ENCODE peak calls at places on chromosome 18, in seven cellular contexts. One of them, this sample, is unnamed.

GRCh38 chr18:44876749-44877148 is 196.1 kb downstream of the SETBP1 start:
- DNase-seq in choroid plexus epithelial cell: no peak
- DNase-seq in hepatocyte: no peak
- DNase-seq in mesothelial cell of epicardium: no peak
- DNase-seq in GM20000: no peak
- DNase-seq in bronchial epithelial cell: no peak
- DNase-seq in brain microvascular endothelial cell: no peak
- DNase-seq in this sample: no peak

GRCh38 chr18:78376036-78376435 is 603.6 kb upstream of the SALL3 start:
- DNase-seq in choroid plexus epithelial cell: no peak
- DNase-seq in hepatocyte: no peak
- DNase-seq in mesothelial cell of epicardium: no peak
- DNase-seq in GM20000: no peak
- DNase-seq in bronchial epithelial cell: no peak
- DNase-seq in brain microvascular endothelial cell: no peak
- DNase-seq in this sample: no peak

GRCh38 chr18:76668119-76668518 is 154.2 kb upstream of the ZNF236 start:
- DNase-seq in choroid plexus epithelial cell: no peak
- DNase-seq in hepatocyte: no peak
- DNase-seq in mesothelial cell of epicardium: no peak
- DNase-seq in GM20000: no peak
- DNase-seq in bronchial epithelial cell: no peak
- DNase-seq in brain microvascular endothelial cell: no peak
- DNase-seq in this sample: no peak

GRCh38 chr18:907171-907879 is 2.7 kb downstream of the ADCYAP1 start:
- DNase-seq in choroid plexus epithelial cell: no peak
- DNase-seq in hepatocyte: peak
- DNase-seq in mesothelial cell of epicardium: peak
- DNase-seq in GM20000: peak
- DNase-seq in bronchial epithelial cell: no peak
- DNase-seq in brain microvascular endothelial cell: no peak
- DNase-seq in this sample: no peak

GRCh38 chr18:5527603-5528002 is 16.2 kb downstream of the EPB41L3 start:
- DNase-seq in choroid plexus epithelial cell: peak
- DNase-seq in hepatocyte: peak
- DNase-seq in mesothelial cell of epicardium: no peak
- DNase-seq in GM20000: no peak
- DNase-seq in bronchial epithelial cell: no peak
- DNase-seq in brain microvascular endothelial cell: peak
- DNase-seq in this sample: no peak

GRCh38 chr18:5943514-5943913 is 48.2 kb upstream of the TMEM200C start:
- DNase-seq in choroid plexus epithelial cell: peak
- DNase-seq in hepatocyte: no peak
- DNase-seq in mesothelial cell of epicardium: peak
- DNase-seq in GM20000: no peak
- DNase-seq in bronchial epithelial cell: no peak
- DNase-seq in brain microvascular endothelial cell: peak
- DNase-seq in this sample: no peak

GRCh38 chr18:677951-678363 is 20.5 kb downstream of the TYMS start:
- DNase-seq in choroid plexus epithelial cell: no peak
- DNase-seq in hepatocyte: no peak
- DNase-seq in mesothelial cell of epicardium: no peak
- DNase-seq in GM20000: no peak
- DNase-seq in bronchial epithelial cell: no peak
- DNase-seq in brain microvascular endothelial cell: no peak
- DNase-seq in this sample: no peak

GRCh38 chr18:72086421-72086820 is 457.7 kb downstream of the CBLN2 start:
- DNase-seq in choroid plexus epithelial cell: peak
- DNase-seq in hepatocyte: peak
- DNase-seq in mesothelial cell of epicardium: no peak
- DNase-seq in GM20000: no peak
- DNase-seq in bronchial epithelial cell: peak
- DNase-seq in brain microvascular endothelial cell: no peak
- DNase-seq in this sample: no peak

GRCh38 chr18:35118641-35119040 is 77.4 kb downstream of the MAPRE2 start:
- DNase-seq in choroid plexus epithelial cell: no peak
- DNase-seq in hepatocyte: no peak
- DNase-seq in mesothelial cell of epicardium: no peak
- DNase-seq in GM20000: no peak
- DNase-seq in bronchial epithelial cell: no peak
- DNase-seq in brain microvascular endothelial cell: no peak
- DNase-seq in this sample: no peak

GRCh38 chr18:10942998-10943397 is 206.4 kb downstream of the PIEZO2 start:
- DNase-seq in choroid plexus epithelial cell: no peak
- DNase-seq in hepatocyte: no peak
- DNase-seq in mesothelial cell of epicardium: no peak
- DNase-seq in GM20000: no peak
- DNase-seq in bronchial epithelial cell: no peak
- DNase-seq in brain microvascular endothelial cell: no peak
- DNase-seq in this sample: no peak

GRCh38 chr18:68992719-68993482 is 195.0 kb downstream of the CCDC102B start:
- DNase-seq in choroid plexus epithelial cell: no peak
- DNase-seq in hepatocyte: no peak
- DNase-seq in mesothelial cell of epicardium: no peak
- DNase-seq in GM20000: no peak
- DNase-seq in bronchial epithelial cell: no peak
- DNase-seq in brain microvascular endothelial cell: no peak
- DNase-seq in this sample: no peak

GRCh38 chr18:63887424-63887823 is at the start of gene SERPINB2:
- DNase-seq in choroid plexus epithelial cell: no peak
- DNase-seq in hepatocyte: no peak
- DNase-seq in mesothelial cell of epicardium: no peak
- DNase-seq in GM20000: peak
- DNase-seq in bronchial epithelial cell: peak
- DNase-seq in brain microvascular endothelial cell: peak
- DNase-seq in this sample: no peak

GRCh38 chr18:2981212-2981728 is 31.7 kb downstream of the LPIN2 start:
- DNase-seq in choroid plexus epithelial cell: peak
- DNase-seq in hepatocyte: peak
- DNase-seq in mesothelial cell of epicardium: no peak
- DNase-seq in GM20000: no peak
- DNase-seq in bronchial epithelial cell: peak
- DNase-seq in brain microvascular endothelial cell: peak
- DNase-seq in this sample: no peak

GRCh38 chr18:62937065-62937464 is 221.7 kb downstream of the PHLPP1 start:
- DNase-seq in choroid plexus epithelial cell: peak
- DNase-seq in hepatocyte: no peak
- DNase-seq in mesothelial cell of epicardium: no peak
- DNase-seq in GM20000: no peak
- DNase-seq in bronchial epithelial cell: peak
- DNase-seq in brain microvascular endothelial cell: peak
- DNase-seq in this sample: no peak

GRCh38 chr18:41372266-41372665 is 582.8 kb upstream of the PIK3C3 start:
- DNase-seq in choroid plexus epithelial cell: no peak
- DNase-seq in hepatocyte: no peak
- DNase-seq in mesothelial cell of epicardium: no peak
- DNase-seq in GM20000: no peak
- DNase-seq in bronchial epithelial cell: no peak
- DNase-seq in brain microvascular endothelial cell: no peak
- DNase-seq in this sample: no peak

GRCh38 chr18:52459890-52460289 is 119.9 kb downstream of the DCC start:
- DNase-seq in choroid plexus epithelial cell: no peak
- DNase-seq in hepatocyte: no peak
- DNase-seq in mesothelial cell of epicardium: no peak
- DNase-seq in GM20000: no peak
- DNase-seq in bronchial epithelial cell: no peak
- DNase-seq in brain microvascular endothelial cell: no peak
- DNase-seq in this sample: no peak

GRCh38 chr18:50817898-50818250 is 1.9 kb downstream of the MRO start:
- DNase-seq in choroid plexus epithelial cell: peak
- DNase-seq in hepatocyte: no peak
- DNase-seq in mesothelial cell of epicardium: no peak
- DNase-seq in GM20000: no peak
- DNase-seq in bronchial epithelial cell: no peak
- DNase-seq in brain microvascular endothelial cell: no peak
- DNase-seq in this sample: no peak

GRCh38 chr18:26540041-26540628 is 8.2 kb downstream of the KCTD1 start:
- DNase-seq in choroid plexus epithelial cell: no peak
- DNase-seq in hepatocyte: no peak
- DNase-seq in mesothelial cell of epicardium: no peak
- DNase-seq in GM20000: no peak
- DNase-seq in bronchial epithelial cell: peak
- DNase-seq in brain microvascular endothelial cell: no peak
- DNase-seq in this sample: no peak

GRCh38 chr18:8367217-8367988 is 241.8 kb upstream of the RAB12 start:
- DNase-seq in choroid plexus epithelial cell: peak
- DNase-seq in hepatocyte: peak
- DNase-seq in mesothelial cell of epicardium: peak
- DNase-seq in GM20000: peak
- DNase-seq in bronchial epithelial cell: peak
- DNase-seq in brain microvascular endothelial cell: no peak
- DNase-seq in this sample: peak

GRCh38 chr18:22219568-22220355 is 50.4 kb downstream of the GATA6 start:
- DNase-seq in choroid plexus epithelial cell: no peak
- DNase-seq in hepatocyte: no peak
- DNase-seq in mesothelial cell of epicardium: no peak
- DNase-seq in GM20000: no peak
- DNase-seq in bronchial epithelial cell: no peak
- DNase-seq in brain microvascular endothelial cell: no peak
- DNase-seq in this sample: no peak

DNA sequence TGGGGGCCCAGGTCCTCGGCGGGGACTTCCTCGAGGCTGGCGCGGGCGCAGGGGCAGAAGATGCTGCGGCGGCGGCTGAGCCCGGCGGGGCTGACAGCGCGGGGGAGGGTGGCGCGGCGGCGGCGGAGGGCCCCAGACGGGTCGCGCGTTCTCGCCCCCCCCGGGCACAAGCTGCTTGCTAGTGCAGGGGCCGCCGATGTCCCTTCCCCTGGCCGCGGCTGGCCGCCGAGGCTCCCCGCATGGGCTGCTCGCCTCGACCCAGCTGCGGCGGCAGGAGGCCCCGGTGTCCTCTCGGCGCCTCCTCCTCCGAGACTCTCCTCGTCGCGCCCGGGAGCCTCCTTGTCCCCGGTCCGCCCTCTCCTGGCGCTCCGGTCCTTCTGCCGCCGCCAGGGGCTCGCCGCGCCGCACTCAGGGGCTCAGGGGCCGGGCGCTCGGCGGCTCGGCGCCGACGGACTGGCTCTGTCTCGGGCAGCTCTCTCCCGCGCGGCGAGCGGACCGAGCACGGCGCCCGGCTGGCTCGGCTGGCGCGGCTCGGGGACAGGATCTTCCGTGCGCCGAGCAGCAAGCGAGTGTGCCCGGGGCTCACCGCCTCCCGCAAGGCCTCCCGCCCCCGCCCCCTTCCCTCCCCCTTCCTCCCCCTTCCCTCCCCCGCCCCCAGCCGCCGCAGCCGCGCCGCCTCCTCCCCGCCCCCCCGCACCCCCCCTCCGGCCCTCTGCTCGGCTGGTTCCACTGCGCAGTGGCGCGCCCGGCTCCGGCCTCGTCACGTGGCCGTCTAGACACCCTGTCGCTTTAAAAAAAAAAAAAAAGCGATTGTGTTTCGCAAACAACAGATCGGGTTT is 902 bp upstream of the SMAD7 start:
- DNase-seq in choroid plexus epithelial cell: peak
- DNase-seq in hepatocyte: peak
- DNase-seq in mesothelial cell of epicardium: peak
- DNase-seq in GM20000: peak
- DNase-seq in bronchial epithelial cell: peak
- DNase-seq in brain microvascular endothelial cell: peak
- DNase-seq in this sample: no peak
- TF ChIP-seq CTCF in choroid plexus epithelial cell: no peak
- TF ChIP-seq CTCF in hepatocyte: peak
- TF ChIP-seq CTCF in mesothelial cell of epicardium: peak
- TF ChIP-seq CTCF in GM20000: no peak
- TF ChIP-seq CTCF in bronchial epithelial cell: peak
- TF ChIP-seq CTCF in brain microvascular endothelial cell: no peak
- TF ChIP-seq CTCF in this sample: peak

DNA sequence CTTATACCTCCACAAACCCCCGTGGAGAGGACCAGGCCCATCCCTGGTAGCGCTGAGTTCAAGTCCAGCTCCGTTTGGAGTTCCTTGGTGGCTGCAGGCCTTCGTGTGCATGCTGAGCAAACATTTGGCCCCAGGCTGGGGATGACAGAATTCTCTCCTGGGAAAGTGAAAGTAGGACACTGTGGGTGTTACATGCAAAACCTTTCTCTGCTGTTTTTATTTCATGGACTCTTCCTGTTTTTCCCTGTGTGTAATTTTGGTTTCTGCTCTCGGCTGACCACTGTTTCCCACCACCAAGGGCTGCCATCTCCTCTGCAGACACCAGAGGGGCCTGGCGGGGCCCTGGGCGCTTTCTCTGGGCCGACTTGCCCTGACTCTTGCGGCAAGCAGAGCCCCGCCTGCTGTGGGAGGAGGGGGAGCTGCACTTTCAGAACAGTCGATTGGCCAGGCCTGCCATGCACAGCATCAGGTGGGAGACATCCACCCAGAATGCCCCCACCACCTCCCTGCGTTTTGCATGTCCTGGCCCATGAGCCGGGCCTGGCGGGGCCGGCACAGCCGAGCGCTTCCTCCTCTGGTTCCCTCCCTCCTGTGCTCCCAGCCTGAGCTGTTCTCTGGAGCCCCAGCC is 102.4 kb downstream of the CABLES1 start:
- DNase-seq in choroid plexus epithelial cell: peak
- DNase-seq in hepatocyte: no peak
- DNase-seq in mesothelial cell of epicardium: no peak
- DNase-seq in GM20000: peak
- DNase-seq in bronchial epithelial cell: peak
- DNase-seq in brain microvascular endothelial cell: peak
- DNase-seq in this sample: no peak
- TF ChIP-seq CTCF in choroid plexus epithelial cell: peak
- TF ChIP-seq CTCF in hepatocyte: no peak
- TF ChIP-seq CTCF in mesothelial cell of epicardium: no peak
- TF ChIP-seq CTCF in GM20000: peak
- TF ChIP-seq CTCF in bronchial epithelial cell: peak
- TF ChIP-seq CTCF in brain microvascular endothelial cell: peak
- TF ChIP-seq CTCF in this sample: peak

GRCh38 chr18:38940475-38940862 is 1374.9 kb upstream of the CELF4 start:
- DNase-seq in choroid plexus epithelial cell: no peak
- DNase-seq in hepatocyte: no peak
- DNase-seq in mesothelial cell of epicardium: no peak
- DNase-seq in GM20000: no peak
- DNase-seq in bronchial epithelial cell: no peak
- DNase-seq in brain microvascular endothelial cell: no peak
- DNase-seq in this sample: no peak
- TF ChIP-seq CTCF in choroid plexus epithelial cell: no peak
- TF ChIP-seq CTCF in hepatocyte: no peak
- TF ChIP-seq CTCF in mesothelial cell of epicardium: no peak
- TF ChIP-seq CTCF in GM20000: no peak
- TF ChIP-seq CTCF in bronchial epithelial cell: no peak
- TF ChIP-seq CTCF in brain microvascular endothelial cell: no peak
- TF ChIP-seq CTCF in this sample: no peak

DNA sequence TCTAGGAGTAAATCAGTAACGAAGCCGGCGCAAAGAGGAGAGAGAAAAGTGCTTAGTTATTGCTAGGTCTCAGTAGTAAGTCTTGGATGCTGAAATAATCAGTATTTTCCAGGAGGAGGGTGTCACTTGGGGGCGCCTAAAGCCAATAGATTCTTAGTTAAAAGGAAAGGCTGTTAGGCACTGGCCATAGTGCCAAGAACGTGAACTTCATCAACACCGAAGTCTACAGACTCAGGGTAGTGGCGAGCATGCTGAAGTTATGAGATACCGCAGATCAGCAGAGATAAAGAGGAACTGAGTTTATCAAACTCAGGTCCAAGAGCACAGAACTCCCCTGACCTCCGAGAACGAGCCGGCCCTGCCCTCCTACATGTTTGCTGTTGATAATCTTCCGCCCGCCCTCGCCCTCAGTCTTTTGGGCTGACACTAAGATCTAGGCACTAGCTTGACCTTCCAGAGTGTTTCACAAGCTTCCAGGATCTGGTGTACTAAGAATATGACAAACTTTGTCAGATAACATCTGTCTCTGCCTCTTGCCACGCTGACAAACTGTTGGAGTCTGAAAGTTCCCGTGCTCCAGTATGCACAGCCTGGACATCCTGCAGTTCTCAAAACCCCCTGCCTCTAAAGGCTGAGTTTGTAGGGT is 49.2 kb downstream of the CYB5A start:
- DNase-seq in choroid plexus epithelial cell: no peak
- DNase-seq in hepatocyte: peak
- DNase-seq in mesothelial cell of epicardium: no peak
- DNase-seq in GM20000: no peak
- DNase-seq in bronchial epithelial cell: no peak
- DNase-seq in brain microvascular endothelial cell: no peak
- DNase-seq in this sample: no peak
- TF ChIP-seq CTCF in choroid plexus epithelial cell: no peak
- TF ChIP-seq CTCF in hepatocyte: peak
- TF ChIP-seq CTCF in mesothelial cell of epicardium: no peak
- TF ChIP-seq CTCF in GM20000: no peak
- TF ChIP-seq CTCF in bronchial epithelial cell: no peak
- TF ChIP-seq CTCF in brain microvascular endothelial cell: no peak
- TF ChIP-seq CTCF in this sample: no peak